ENCODE peak calls at places on chromosomes 13 and 19, in ten cellular contexts. C, J, E, N, U, Y, T, A, R and B are unnamed samples.

GRCh38 chr13:98592353-98592740 is 15.4 kb upstream of the STK24 start:
- DNase-seq in Y (no peak), U (no peak), J (no peak), A (no peak), T (no peak), R (no peak), E (peak; percentile 53), N (no peak), C (no peak), B (no peak)

GRCh38 chr19:7550987-7551761 is 15.7 kb downstream of the PNPLA6 start:
- DNase-seq in A (peak; percentile 88), E (peak; percentile 81), R (no peak), U (peak; percentile 90), N (peak; percentile 83), C (no peak), Y (peak; percentile 47), T (peak; percentile 74), J (no peak), B (peak; percentile 17)

GRCh38 chr19:31408460-31409124 is 59.4 kb upstream of the TSHZ3 start:
- DNase-seq in E (no peak), R (peak; percentile 17), C (no peak), Y (peak; percentile 93), T (peak; percentile 97), A (no peak), J (no peak), U (no peak), N (peak; percentile 98), B (no peak)

GRCh38 chr13:114082849-114083645 is 49.4 kb downstream of the RASA3 start:
- DNase-seq in U (no peak), T (no peak), E (no peak), A (no peak), C (no peak), Y (peak; percentile 65), J (no peak), N (no peak), R (no peak), B (no peak)

GRCh38 chr19:10021863-10022262 is 8.6 kb downstream of the RDH8 start:
- DNase-seq in N (no peak), R (no peak), J (no peak), A (no peak), E (no peak), U (no peak), Y (no peak), C (no peak), T (no peak), B (no peak)

GRCh38 chr13:44470623-44471562 is 97.3 kb downstream of the SERP2 start:
- DNase-seq in U (no peak), T (peak; percentile 46), Y (peak; percentile 27), A (no peak), R (no peak), E (no peak), J (no peak), C (no peak), N (peak; percentile 45), B (no peak)

GRCh38 chr13:51721485-51721884 is 82.5 kb downstream of the DHRS12 start:
- DNase-seq in R (no peak), T (peak; percentile 30), J (no peak), N (no peak), E (no peak), U (no peak), C (peak; percentile 53), A (no peak), Y (no peak), B (no peak)

GRCh38 chr19:46845959-46846459 is 4.6 kb downstream of the AP2S1 start:
- DNase-seq in T (no peak), U (no peak), N (no peak), R (no peak), J (no peak), A (no peak), E (no peak), C (no peak), Y (no peak), B (no peak)

GRCh38 chr19:12801466-12802266 is at the start of the genes PRDX2 and THSD8:
- DNase-seq in E (peak; percentile 90), U (peak; percentile 89), Y (peak; percentile 71), R (no peak), A (peak; percentile 92), N (peak; percentile 86), T (peak; percentile 85), J (no peak), C (no peak), B (peak; percentile 40)

GRCh38 chr19:12800873-12801465 is 631 bp downstream of the PRDX2 start:
- DNase-seq in U (peak; percentile 70), Y (no peak), N (no peak), C (no peak), A (no peak), E (no peak), T (no peak), J (no peak), R (no peak), B (no peak)

GRCh38 chr19:12800344-12800732 is 1.3 kb downstream of the PRDX2 start:
- DNase-seq in T (no peak), C (no peak), Y (no peak), R (no peak), J (no peak), A (no peak), N (no peak), U (no peak), E (no peak), B (no peak)

GRCh38 chr19:12804051-12804450 is 2.2 kb downstream of the THSD8 start:
- DNase-seq in U (no peak), N (no peak), R (no peak), C (no peak), Y (no peak), E (no peak), T (no peak), J (no peak), A (peak; percentile 76), B (no peak)

DNA sequence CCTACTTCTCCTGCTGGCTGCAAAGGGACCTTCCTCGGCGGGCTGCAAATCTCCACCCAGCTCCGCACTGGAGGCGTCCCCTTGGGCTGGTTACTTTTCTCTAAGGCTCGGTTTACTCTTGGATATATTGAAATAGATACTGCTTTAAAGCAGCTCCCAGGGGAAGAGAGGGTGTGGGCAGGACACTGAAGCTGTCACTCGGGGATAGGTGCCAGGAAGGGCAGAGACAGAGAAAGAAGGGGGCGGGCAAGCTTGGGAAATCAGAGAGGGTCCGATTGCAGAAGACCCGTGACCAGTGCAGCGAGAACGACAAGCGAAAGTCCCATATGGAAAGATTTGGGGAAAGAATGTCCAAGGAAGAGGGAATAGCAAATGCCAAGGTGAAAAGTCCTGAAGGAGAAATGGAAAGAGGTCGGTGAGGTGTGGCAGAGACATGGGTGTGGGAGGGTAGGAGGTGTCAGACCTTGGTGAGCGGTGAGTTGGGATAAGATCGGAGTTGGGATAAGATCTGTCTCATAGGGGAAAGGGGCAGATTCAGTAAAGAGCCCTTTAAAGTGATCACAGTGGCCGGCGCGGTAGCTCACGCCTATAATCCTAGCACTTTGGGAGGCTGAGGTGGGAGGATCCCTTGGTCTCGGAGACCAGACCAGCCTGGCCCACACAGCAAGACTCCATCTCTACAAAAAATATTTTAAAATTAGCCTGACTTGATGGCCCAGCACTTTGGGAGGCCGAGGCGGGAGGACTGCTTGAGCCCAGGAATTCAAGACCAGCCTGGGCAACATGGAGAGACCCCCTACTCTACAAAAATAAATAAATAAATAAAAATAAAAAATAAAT is 618 bp downstream of the THSD8 start:
- DNase-seq in E (no peak), N (peak; percentile 21), J (no peak), C (no peak), U (peak; percentile 65), R (no peak), T (no peak), Y (no peak), A (peak; percentile 72), B (no peak)
- H3K4me3 ChIP-seq in E (peak overlapping the region; percentile 80), N (peak overlapping the region; percentile 73), J (no peak overlapping the region), C (peak overlapping the region; percentile 95), U (peak overlapping the region; percentile 96), R (peak overlapping the region; percentile 98), T (peak overlapping the region; percentile 93), Y (peak overlapping the region; percentile 87), A (peak overlapping the region; percentile 76), B (peak overlapping the region; percentile 100)

GRCh38 chr13:43304449-43304848 is 281.1 kb downstream of the DNAJC15 start:
- DNase-seq in T (no peak), A (no peak), J (no peak), R (no peak), E (no peak), C (no peak), N (no peak), U (no peak), Y (no peak), B (peak; percentile 23)

GRCh38 chr13:43304945-43305344 is 281.6 kb downstream of the DNAJC15 start:
- DNase-seq in A (no peak), Y (no peak), J (no peak), N (no peak), R (no peak), E (no peak), T (no peak), U (no peak), C (no peak), B (no peak)

GRCh38 chr13:43301341-43301969 is 278.1 kb downstream of the DNAJC15 start:
- DNase-seq in A (no peak), T (no peak), R (no peak), Y (peak; percentile 38), E (no peak), C (no peak), U (no peak), N (no peak), J (no peak), B (peak; percentile 23)

GRCh38 chr13:43305416-43305815 is 282.0 kb downstream of the DNAJC15 start:
- DNase-seq in J (no peak), E (no peak), T (peak; percentile 39), R (no peak), Y (peak; percentile 56), U (no peak), C (no peak), A (no peak), N (no peak), B (no peak)

DNA sequence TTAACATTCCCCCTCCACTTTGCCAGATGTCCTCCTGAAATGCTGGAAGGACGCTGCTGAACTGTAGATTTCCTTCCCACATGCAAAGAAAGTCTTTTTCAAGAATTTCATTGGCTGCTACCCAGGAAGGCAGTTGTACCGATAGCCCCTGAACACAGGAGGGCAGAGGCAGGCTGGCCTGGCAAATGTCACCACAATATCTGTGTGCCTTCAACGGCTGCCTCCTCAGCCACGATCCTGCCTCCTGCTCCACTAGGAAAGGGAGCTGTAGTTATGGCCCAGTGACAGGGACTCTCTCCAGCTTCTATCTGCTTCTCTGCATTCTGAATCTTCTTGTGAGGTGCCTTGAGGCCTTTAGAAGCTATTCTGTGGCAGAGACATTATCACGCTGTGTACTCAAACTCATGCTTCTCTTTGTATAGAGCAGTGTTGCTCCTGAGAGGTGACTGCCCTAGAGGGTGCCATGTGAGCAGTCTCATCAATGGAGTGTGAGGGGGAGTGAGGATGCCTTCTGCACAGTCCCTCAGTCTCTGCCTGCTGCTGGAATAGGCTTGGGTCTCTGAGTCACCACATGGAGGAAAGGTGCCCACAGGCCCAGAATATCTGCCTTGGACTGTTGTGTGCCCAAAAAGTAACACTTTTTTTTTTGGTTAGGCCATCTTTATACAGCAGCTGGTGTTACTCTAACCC is 279.8 kb downstream of the DNAJC15 start:
- DNase-seq in N (peak; percentile 83), A (no peak), U (peak; percentile 82), Y (peak; percentile 58), C (no peak), J (no peak), R (peak; percentile 59), T (peak; percentile 86), E (peak; percentile 28), B (peak; percentile 59)
- TF ChIP-seq CTCF in N (peak; percentile 64), A (no peak), U (peak; percentile 69), Y (peak; percentile 72), C (peak; percentile 39), J (no peak), R (peak; percentile 57), T (peak; percentile 68), E (peak; percentile 17), B (peak; percentile 66)

GRCh38 chr19:3471954-3472655 is 8.2 kb downstream of the SMIM24 start:
- DNase-seq in E (peak; percentile 32), U (peak; percentile 76), Y (no peak), A (peak; percentile 81), R (no peak), J (no peak), C (no peak), T (peak; percentile 32), N (peak; percentile 28), B (no peak)
- H3K4me3 ChIP-seq in E (no peak overlapping the region), U (no peak overlapping the region), Y (no peak overlapping the region), A (no peak overlapping the region), R (no peak overlapping the region), J (no peak overlapping the region), C (no peak overlapping the region), T (no peak overlapping the region), N (no peak overlapping the region), B (no peak overlapping the region)

GRCh38 chr19:3547767-3548282 is 8.9 kb downstream of the TEKTIP1 start:
- DNase-seq in A (no peak), E (no peak), T (no peak), J (no peak), C (no peak), R (no peak), N (no peak), Y (no peak), U (no peak), B (no peak)
- TF ChIP-seq CTCF in A (no peak), E (no peak), T (no peak), J (no peak), C (no peak), R (no peak), N (no peak), Y (no peak), U (no peak), B (no peak)